ENCODE peak calls at places on chromosomes 12 and 14, in six cellular contexts. X is neuronal stem cell, Z is H9, E is IMR-90, U is mesenchymal stem cell, D is H1. J is an unnamed sample.

GRCh38 chr12:71731439-71732356 is 23.0 kb upstream of the RAB21 start:
- DNase-seq in X (no peak), Z (peak; percentile 79), E (peak; percentile 80), U (peak; percentile 34), D (no peak), J (peak; percentile 47)

GRCh38 chr14:68924392-68925158 is 54.5 kb downstream of the ACTN1 start:
- DNase-seq in X (no peak), Z (no peak), E (no peak), U (peak; percentile 57), D (peak; percentile 47), J (peak; percentile 95)

GRCh38 chr12:120713861-120714482 is 3.7 kb downstream of the UNC119B start:
- DNase-seq in X (peak; percentile 83), Z (peak; percentile 77), E (peak; percentile 82), U (peak; percentile 81), D (no peak), J (peak; percentile 92)

GRCh38 chr14:32250681-32251080 is 47.6 kb upstream of the RNU6-8 start:
- DNase-seq in X (no peak), Z (no peak), E (no peak), U (no peak), D (no peak), J (no peak)

GRCh38 chr14:54572316-54572715 is 5.4 kb downstream of the SAMD4A start:
- DNase-seq in X (no peak), Z (peak; percentile 60), E (no peak), U (peak; percentile 60), D (no peak), J (peak; percentile 84)

GRCh38 chr12:58414398-58414871 is 473.1 kb downstream of the ATP23 start:
- DNase-seq in X (no peak), Z (no peak), E (peak; percentile 89), U (peak; percentile 74), D (no peak), J (no peak)

GRCh38 chr14:96586056-96586455 is 83.9 kb downstream of the PAPOLA start:
- DNase-seq in X (no peak), Z (peak; percentile 10), E (no peak), U (no peak), D (no peak), J (no peak)

GRCh38 chr12:24838531-24838950 is 110.4 kb downstream of the BCAT1 start:
- DNase-seq in X (no peak), Z (no peak), E (peak; percentile 87), U (peak; percentile 96), D (no peak), J (peak; percentile 78)

GRCh38 chr12:10838461-10838860 is 10.8 kb downstream of the PRR4 start:
- DNase-seq in X (no peak), Z (no peak), E (no peak), U (no peak), D (no peak), J (no peak)
- H2AFZ ChIP-seq in X (no peak overlapping the region), Z (no peak overlapping the region), E (no peak overlapping the region), U (no peak overlapping the region), D (no peak overlapping the region), J (no peak overlapping the region)

GRCh38 chr12:113184900-113185179 is 438 bp downstream of the DDX54 start:
- DNase-seq in X (peak; percentile 86), Z (peak; percentile 94), E (peak; percentile 86), U (peak; percentile 94), D (peak; percentile 61), J (peak; percentile 73)
- H4K8ac ChIP-seq in X (peak overlapping the region; percentile 8), Z (no peak overlapping the region), E (peak overlapping the region; percentile 71), U (peak overlapping the region; percentile 30), D (peak overlapping the region; percentile 96), J (peak overlapping the region; percentile 98)

DNA sequence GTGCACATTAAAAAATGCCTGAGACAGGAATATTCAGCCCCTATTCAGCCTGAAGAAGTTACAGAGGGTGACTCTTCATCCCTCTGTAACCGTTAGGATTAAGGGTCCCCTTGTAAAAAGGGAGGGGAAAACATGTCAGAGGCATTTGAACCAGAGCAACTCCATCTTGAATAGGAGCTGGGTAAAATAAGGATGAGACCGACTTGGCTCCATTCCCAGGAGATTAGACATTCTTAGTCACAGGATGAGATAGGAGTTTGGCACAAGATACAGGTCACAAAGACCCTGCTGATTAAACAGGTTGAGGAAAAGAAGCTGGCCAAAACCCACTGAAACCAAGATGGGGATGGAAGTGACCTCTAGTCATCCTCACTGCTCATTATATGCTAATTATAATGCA is 19.9 kb upstream of the MDM1 start:
- DNase-seq in X (no peak), Z (no peak), E (peak; percentile 77), U (no peak), D (no peak), J (no peak)
- H2AFZ ChIP-seq in X (no peak overlapping the region), Z (no peak overlapping the region), E (no peak overlapping the region), U (no peak overlapping the region), D (no peak overlapping the region), J (no peak overlapping the region)

DNA sequence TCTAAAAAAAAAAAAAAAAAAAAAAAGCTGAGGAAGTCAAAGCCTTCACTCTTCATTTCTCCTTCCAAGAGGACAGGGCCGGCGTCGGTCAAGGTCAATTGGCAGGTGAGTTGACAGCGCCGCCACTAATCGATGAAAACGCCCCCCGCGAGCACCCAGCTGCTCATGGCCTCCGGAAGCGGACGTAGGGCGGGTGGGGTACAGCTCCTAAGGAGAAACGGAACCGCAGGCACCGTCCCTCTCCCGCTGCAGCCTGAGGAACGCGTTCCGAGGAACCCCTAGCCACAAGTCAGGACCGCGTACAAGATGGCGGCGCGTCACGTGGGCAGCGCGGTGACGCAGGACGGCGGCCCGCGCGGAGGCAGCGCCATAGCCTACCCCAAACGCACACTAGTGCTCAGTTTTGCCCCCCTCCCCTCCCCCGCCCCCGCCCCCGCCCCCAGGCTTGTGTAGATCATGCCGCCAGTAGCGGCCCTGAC is at the start of gene ATF1:
- DNase-seq in X (peak; percentile 83), Z (peak; percentile 98), E (peak; percentile 93), U (peak; percentile 95), D (peak; percentile 83), J (peak; percentile 93)
- H4K8ac ChIP-seq in X (peak within 1 kb of the TSS; percentile 92), Z (no peak within 1 kb of the TSS), E (peak within 1 kb of the TSS; percentile 98), U (peak within 1 kb of the TSS; percentile 100), D (peak within 1 kb of the TSS; percentile 95), J (peak within 1 kb of the TSS; percentile 95)

GRCh38 chr12:109714141-109714912 is 702 bp downstream of the FAM222A start:
- DNase-seq in X (peak; percentile 77), Z (peak; percentile 80), E (peak; percentile 20), U (peak; percentile 71), D (no peak), J (peak; percentile 55)
- H2AFZ ChIP-seq in X (peak overlapping the region; percentile 96), Z (no peak overlapping the region), E (peak overlapping the region; percentile 95), U (peak overlapping the region; percentile 90), D (no peak overlapping the region), J (peak overlapping the region; percentile 43)

DNA sequence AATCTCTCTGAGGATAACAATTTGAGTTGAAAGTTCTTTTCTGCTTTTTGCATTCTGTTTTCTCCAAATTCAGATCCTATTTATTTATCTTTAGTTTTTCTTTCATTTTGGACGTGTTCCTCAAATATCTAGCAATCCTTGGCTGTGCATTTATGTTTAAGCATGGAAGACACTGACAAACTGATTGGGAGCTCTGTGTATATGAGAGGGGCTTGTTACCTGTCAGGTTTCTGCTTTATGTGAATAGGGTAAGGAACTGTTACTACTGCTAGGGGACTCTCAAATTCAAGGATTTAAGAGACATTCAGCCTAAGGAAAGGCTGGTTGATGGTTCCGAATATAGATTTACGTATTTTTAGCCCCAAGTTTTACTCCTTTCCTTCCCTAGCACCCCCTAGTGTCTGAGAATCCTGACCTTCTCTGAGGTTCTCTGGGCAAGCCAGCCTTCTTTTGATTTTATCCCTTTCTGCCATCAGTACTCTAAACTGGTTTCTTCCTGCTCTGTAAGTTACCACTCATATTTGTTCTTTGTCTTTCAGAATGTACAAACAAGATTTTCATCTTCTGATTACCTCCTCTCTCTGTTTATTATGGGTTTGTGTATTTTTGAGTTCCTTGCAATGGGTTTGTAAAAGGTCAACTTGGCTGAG is 30.5 kb downstream of the YLPM1 start:
- DNase-seq in X (no peak), Z (no peak), E (no peak), U (peak; percentile 12), D (no peak), J (no peak)
- H4K8ac ChIP-seq in X (no peak overlapping the region), Z (no peak overlapping the region), E (no peak overlapping the region), U (no peak overlapping the region), D (no peak overlapping the region), J (no peak overlapping the region)

GRCh38 chr14:74955229-74955999 is at the start of gene PGF:
- DNase-seq in X (peak; percentile 54), Z (peak; percentile 84), E (no peak), U (peak; percentile 70), D (no peak), J (peak; percentile 99)

GRCh38 chr14:74953686-74954085 is 1.7 kb downstream of the PGF start:
- DNase-seq in X (no peak), Z (no peak), E (no peak), U (no peak), D (no peak), J (no peak)

GRCh38 chr14:74954232-74954946 is 1.0 kb downstream of the PGF start:
- DNase-seq in X (no peak), Z (no peak), E (no peak), U (peak; percentile 52), D (no peak), J (no peak)

GRCh38 chr14:74956000-74956279 is 543 bp upstream of the PGF start:
- DNase-seq in X (no peak), Z (no peak), E (no peak), U (no peak), D (no peak), J (no peak)

DNA sequence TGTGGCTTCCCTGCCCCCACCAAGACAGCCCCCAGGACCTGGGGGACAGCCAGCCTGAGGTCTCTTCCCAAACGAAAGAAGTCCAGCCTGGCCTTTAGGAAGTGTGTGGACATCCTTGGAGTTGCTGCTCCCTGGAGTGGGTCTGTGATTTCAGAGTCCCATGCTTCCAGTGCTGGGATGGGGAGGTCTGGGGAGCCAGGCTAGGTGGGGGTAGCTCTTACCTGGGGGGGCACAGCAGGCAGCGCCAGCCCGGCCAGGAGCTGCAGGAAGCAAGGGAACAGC is 509 bp downstream of the PGF start:
- DNase-seq in X (no peak), Z (no peak), E (no peak), U (no peak), D (no peak), J (no peak)
- H2AFZ ChIP-seq in X (peak overlapping the region; percentile 75), Z (no peak overlapping the region), E (peak overlapping the region; percentile 87), U (peak overlapping the region; percentile 30), D (peak overlapping the region; percentile 49), J (no peak overlapping the region)

DNA sequence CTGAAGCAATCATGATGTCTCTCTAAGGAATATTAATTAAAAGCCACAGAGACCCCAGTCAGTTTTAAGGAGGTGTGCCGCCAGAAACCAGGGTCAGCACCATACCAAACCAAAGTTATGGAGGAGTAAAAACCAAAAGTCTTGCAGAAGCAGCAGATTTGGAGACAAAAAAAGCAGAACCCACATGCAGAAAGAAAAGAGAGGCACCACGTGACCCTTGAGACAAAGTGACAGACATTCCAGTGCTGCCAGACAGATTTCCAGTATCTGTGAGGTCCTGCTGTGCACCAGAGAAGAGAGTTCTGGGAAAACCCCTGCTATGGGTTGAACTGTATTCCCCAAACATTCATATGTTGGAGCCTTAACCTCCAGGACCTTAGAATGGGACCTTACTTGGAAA is 59.7 kb downstream of the CAPZA3 start:
- DNase-seq in X (no peak), Z (no peak), E (no peak), U (no peak), D (no peak), J (no peak)
- H4K8ac ChIP-seq in X (no peak overlapping the region), Z (no peak overlapping the region), E (no peak overlapping the region), U (no peak overlapping the region), D (no peak overlapping the region), J (no peak overlapping the region)

J was measured in trophoblast cell.